ENCODE peak calls at places on chromosome 11, in eight cellular contexts. W, V, I, E, Q, X, S and F are unnamed samples.

GRCh38 chr11:103730151-103730940 is 306.1 kb upstream of the DDI1 start:
- DNase-seq in W (no peak), V (no peak), I (no peak), E (peak), Q (no peak), X (no peak), S (no peak), F (no peak)

GRCh38 chr11:104443387-104443786 is 279.4 kb upstream of the PDGFD start:
- DNase-seq in W (no peak), V (no peak), I (no peak), E (no peak), Q (no peak), X (no peak), S (no peak), F (no peak)

GRCh38 chr11:102241026-102241425 is 76.3 kb upstream of the BIRC3 start:
- DNase-seq in W (no peak), V (no peak), I (peak), E (peak), Q (no peak), X (no peak), S (no peak), F (no peak)

GRCh38 chr11:34266090-34266912 is 91.5 kb downstream of the ABTB2 start:
- DNase-seq in W (peak), V (no peak), I (peak), E (peak), Q (no peak), X (peak), S (no peak), F (no peak)

GRCh38 chr11:78248191-78248590 is 59.5 kb downstream of the USP35 start:
- DNase-seq in W (no peak), V (no peak), I (no peak), E (peak), Q (no peak), X (no peak), S (no peak), F (no peak)

GRCh38 chr11:75272391-75272790 is 31.8 kb downstream of the TPBGL start:
- DNase-seq in W (peak), V (peak), I (no peak), E (no peak), Q (no peak), X (no peak), S (peak), F (no peak)

GRCh38 chr11:8917157-8917820 is 6.3 kb downstream of the AKIP1 start:
- DNase-seq in W (peak), V (no peak), I (peak), E (peak), Q (no peak), X (no peak), S (no peak), F (no peak)

GRCh38 chr11:94537051-94537600 is 6.6 kb upstream of the FUT4 start:
- DNase-seq in W (no peak), V (no peak), I (no peak), E (peak), Q (no peak), X (no peak), S (no peak), F (no peak)

GRCh38 chr11:12725047-12725862 is 51.0 kb downstream of the TEAD1 start:
- DNase-seq in W (no peak), V (no peak), I (no peak), E (no peak), Q (no peak), X (no peak), S (no peak), F (no peak)

GRCh38 chr11:42524534-42525227 is 787.1 kb upstream of the API5 start:
- DNase-seq in W (peak), V (no peak), I (peak), E (no peak), Q (no peak), X (peak), S (no peak), F (peak)

GRCh38 chr11:64453466-64453865 is 94.5 kb downstream of the RPS6KA4 start:
- DNase-seq in W (peak), V (no peak), I (no peak), E (no peak), Q (no peak), X (no peak), S (no peak), F (no peak)

GRCh38 chr11:59755701-59756495 is 722 bp downstream of the STX3 start:
- DNase-seq in W (peak), V (peak), I (peak), E (peak), Q (peak), X (peak), S (peak), F (peak)